ENCODE peak calls at places on chromosome 16, in five cellular contexts. R is A549, G is GM12878, B is HepG2, S is K562. D is an unnamed sample.

GRCh38 chr16:17265177-17265576 is 205.6 kb downstream of the XYLT1 start:
- DNase-seq in G (no peak), R (no peak), B (no peak), S (no peak), D (no peak)

GRCh38 chr16:77009453-77009852 is 181.5 kb upstream of the MON1B start:
- DNase-seq in B (no peak), R (no peak), G (no peak), S (no peak), D (no peak)

GRCh38 chr16:77789646-77790370 is 1.4 kb downstream of the VAT1L start:
- DNase-seq in G (no peak), R (no peak), S (no peak), B (no peak), D (no peak)

GRCh38 chr16:66619036-66619435 is 14.5 kb downstream of the CMTM3 start:
- DNase-seq in B (no peak), G (no peak), S (no peak), R (no peak), D (no peak)

GRCh38 chr16:28555593-28555992 is 1.9 kb downstream of the SGF29 start:
- DNase-seq in G (no peak), R (no peak), B (no peak), S (no peak), D (no peak)

GRCh38 chr16:58264961-58265479 is 29.8 kb downstream of the PRSS54 start:
- DNase-seq in R (peak; percentile 58), G (no peak), B (no peak), S (peak; percentile 55), D (peak; percentile 47)

GRCh38 chr16:67399218-67399733 is 6.0 kb upstream of the TPPP3 start:
- DNase-seq in R (peak; percentile 37), G (no peak), S (peak; percentile 84), B (no peak), D (peak; percentile 47)

GRCh38 chr16:28820016-28820415 is 2.8 kb upstream of the ATXN2L start:
- DNase-seq in G (no peak), S (no peak), B (no peak), R (peak; percentile 50), D (no peak)

GRCh38 chr16:28984091-28984490 is 761 bp upstream of the LAT start:
- DNase-seq in R (no peak), S (no peak), G (no peak), B (no peak), D (no peak)

GRCh38 chr16:69711115-69711740 is 15.1 kb downstream of the NQO1 start:
- DNase-seq in B (no peak), G (no peak), S (no peak), R (no peak), D (no peak)

GRCh38 chr16:20740007-20740883 is 1.4 kb downstream of the THUMPD1 start:
- DNase-seq in G (no peak), S (no peak), R (peak; percentile 17), B (peak; percentile 19), D (peak; percentile 53)

GRCh38 chr16:15483857-15484256 is 49.5 kb downstream of the BMERB1 start:
- DNase-seq in G (no peak), B (no peak), R (no peak), S (no peak), D (no peak)

GRCh38 chr16:2779978-2780898 is 3.2 kb upstream of the ELOB start:
- DNase-seq in R (no peak), B (no peak), G (no peak), S (no peak), D (no peak)

GRCh38 chr16:27628216-27628945 is 78.4 kb downstream of the KATNIP start:
- DNase-seq in B (no peak), G (no peak), R (no peak), S (no peak), D (no peak)

GRCh38 chr16:57711-58110 is 4.1 kb downstream of the SNRNP25 start:
- DNase-seq in G (no peak), S (no peak), R (no peak), B (no peak), D (no peak)

GRCh38 chr16:30664616-30665109 is 6.4 kb downstream of the FBRS start:
- DNase-seq in G (no peak), R (no peak), B (no peak), S (no peak), D (no peak)

GRCh38 chr16:71645450-71645849 is 19.5 kb downstream of the MARVELD3 start:
- DNase-seq in R (peak; percentile 63), G (no peak), B (peak; percentile 67), S (peak; percentile 22), D (no peak)

GRCh38 chr16:75710344-75710743 is 9.1 kb upstream of the DUXB start:
- DNase-seq in B (no peak), S (no peak), G (no peak), R (no peak), D (no peak)

GRCh38 chr16:70594569-70594968 is 51.8 kb upstream of the IL34 start:
- DNase-seq in R (no peak), S (no peak), G (no peak), B (no peak), D (peak; percentile 35)

GRCh38 chr16:11250091-11250785 is 5.8 kb downstream of the SOCS1 start:
- DNase-seq in R (no peak), G (no peak), B (no peak), S (no peak), D (no peak)

GRCh38 chr16:15618392-15618791 is 24.6 kb downstream of the MARF1 start:
- DNase-seq in G (no peak), B (no peak), R (no peak), S (no peak), D (no peak)

GRCh38 chr16:74811911-74812310 is 37.3 kb upstream of the FA2H start:
- DNase-seq in S (no peak), R (no peak), B (no peak), G (no peak), D (no peak)

DNA sequence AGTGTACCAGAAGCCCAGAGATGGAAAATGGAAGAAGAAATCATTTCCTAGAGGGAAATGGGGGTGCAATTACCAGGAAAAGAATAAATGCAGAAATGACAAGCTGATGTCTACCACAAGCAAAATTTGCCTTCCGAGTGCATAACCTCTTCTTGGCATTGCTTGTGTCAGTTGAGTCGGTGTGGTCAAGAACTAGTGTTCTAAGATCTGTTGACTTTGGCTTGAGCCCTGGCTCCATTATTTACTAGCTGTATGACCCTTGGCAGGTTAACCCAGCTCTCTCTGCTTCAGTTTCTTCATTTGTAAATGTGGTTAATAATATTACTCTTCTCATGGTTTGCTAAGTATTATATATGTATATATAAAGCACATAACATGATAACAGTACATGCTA is 273.0 kb upstream of the IRX5 start:
- DNase-seq in S (no peak), G (no peak), R (no peak), B (no peak), D (no peak)
- H3K27ac ChIP-seq in S (no peak overlapping the region), G (no peak overlapping the region), R (no peak overlapping the region), B (no peak overlapping the region), D (no peak overlapping the region)

GRCh38 chr16:88702364-88703210 is 3.6 kb downstream of the RNF166 start:
- DNase-seq in B (no peak), S (no peak), G (no peak), R (no peak), D (no peak)
- TF ChIP-seq MYC in B (no peak), S (no peak), G (no peak), R (no peak), D (no peak)

GRCh38 chr16:8963010-8963824 is 489 bp downstream of the USP7 start:
- DNase-seq in S (no peak), B (no peak), G (no peak), R (no peak), D (no peak)

GRCh38 chr16:8961811-8962390 is 1.8 kb downstream of the USP7 start:
- DNase-seq in G (no peak), S (no peak), R (no peak), B (peak; percentile 61), D (peak; percentile 10)

GRCh38 chr16:8964462-8964861 is 756 bp upstream of the USP7 start:
- DNase-seq in B (no peak), G (no peak), S (no peak), R (no peak), D (no peak)

GRCh38 chr16:8962393-8963009 is 1.2 kb downstream of the USP7 start:
- DNase-seq in R (no peak), G (no peak), S (peak; percentile 48), B (no peak), D (peak; percentile 22)

DNA sequence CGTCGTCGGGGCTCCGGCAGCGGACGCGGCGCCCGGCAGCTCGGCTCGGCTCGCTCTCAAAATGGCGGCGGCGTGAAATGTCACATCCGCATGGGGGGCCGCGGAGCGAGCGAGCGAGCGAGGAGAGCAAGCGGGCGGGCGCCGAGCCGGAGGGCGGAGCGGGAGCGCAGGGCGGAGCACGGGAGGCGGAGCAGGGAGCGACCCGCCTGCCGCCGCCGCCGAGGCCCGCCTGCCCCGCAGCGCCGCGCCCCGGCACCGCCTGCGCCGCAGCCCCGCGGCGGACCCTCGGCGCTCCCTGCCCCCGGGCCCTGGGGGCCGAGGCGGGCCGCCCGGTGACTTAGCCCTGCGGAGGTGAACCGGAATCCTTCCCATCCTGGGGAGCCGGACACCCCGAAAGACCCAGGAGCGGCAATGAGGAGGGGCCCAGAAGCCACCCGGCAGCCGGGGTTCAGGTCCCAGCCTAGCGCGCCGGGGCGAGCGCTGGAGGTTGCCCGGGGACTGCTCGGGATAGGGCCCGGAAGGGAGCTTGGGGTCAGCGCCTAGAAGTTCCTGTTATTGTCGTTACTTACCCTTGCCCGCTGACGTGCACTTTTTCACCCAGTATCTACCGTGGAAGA is at the start of gene USP7:
- DNase-seq in B (peak; percentile 86), R (peak; percentile 90), S (peak; percentile 93), G (no peak), D (peak; percentile 88)
- H3K27ac ChIP-seq in B (peak within 1 kb of the TSS; percentile 74), R (peak within 1 kb of the TSS; percentile 89), S (peak within 1 kb of the TSS; percentile 65), G (peak within 1 kb of the TSS; percentile 85), D (peak within 1 kb of the TSS; percentile 51)

GRCh38 chr16:8716052-8716451 is 41.6 kb downstream of the ABAT start:
- DNase-seq in S (no peak), G (no peak), B (no peak), R (no peak), D (no peak)

GRCh38 chr16:8713635-8714097 is 39.2 kb downstream of the ABAT start:
- DNase-seq in G (no peak), S (no peak), B (no peak), R (no peak), D (no peak)

GRCh38 chr16:8716592-8716991 is 42.2 kb downstream of the ABAT start:
- DNase-seq in S (no peak), B (no peak), R (no peak), G (no peak), D (no peak)

GRCh38 chr16:8714143-8714542 is 39.7 kb downstream of the ABAT start:
- DNase-seq in R (no peak), B (no peak), G (no peak), S (no peak), D (no peak)

GRCh38 chr16:8712589-8713361 is 38.4 kb downstream of the ABAT start:
- DNase-seq in B (no peak), S (no peak), R (no peak), G (no peak), D (no peak)
- TF ChIP-seq MYC in B (no peak), S (no peak), R (no peak), G (no peak), D (no peak)

DNA sequence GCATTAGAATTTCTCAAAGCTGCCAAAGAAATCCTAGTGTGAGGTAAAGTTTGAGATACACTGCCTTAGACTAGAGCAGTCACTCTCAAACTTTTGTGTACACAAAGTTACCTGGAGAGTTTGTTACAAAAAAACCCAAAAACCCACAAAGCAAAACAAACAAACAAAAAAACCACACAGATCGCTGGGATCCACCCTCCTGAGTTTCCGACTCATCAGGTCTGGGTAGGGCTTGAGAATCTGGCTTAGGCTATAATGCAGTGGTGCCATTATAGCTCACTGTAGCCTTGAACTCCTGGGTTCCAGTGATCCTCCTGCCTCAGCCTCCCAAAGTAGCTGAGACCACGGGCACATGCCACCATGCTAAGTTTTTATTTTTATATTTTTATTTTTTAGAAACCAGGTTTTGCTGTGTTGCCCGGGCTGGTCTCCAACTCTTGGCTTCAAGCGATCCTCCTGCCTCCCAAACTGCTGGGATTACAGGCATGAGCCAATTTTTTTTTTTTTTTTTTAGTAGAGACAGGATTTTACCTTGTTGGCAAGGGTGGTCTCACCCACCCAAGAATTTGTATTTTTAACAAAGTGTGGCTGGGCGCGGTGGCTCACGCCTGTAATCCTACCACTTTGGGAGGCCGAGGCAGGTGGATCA is 22.3 kb upstream of the SMG1 start:
- DNase-seq in R (no peak), S (no peak), B (no peak), G (no peak), D (no peak)
- H3K27ac ChIP-seq in R (no peak overlapping the region), S (no peak overlapping the region), B (no peak overlapping the region), G (no peak overlapping the region), D (no peak overlapping the region)